ENCODE peak calls at places on chromosomes 11 and 22, in eight cellular contexts. P, V, Q, Z, X, C, K and S are unnamed samples.
A peak's percentile ranks its signal among the peaks of the same experiment; 100 is the strongest.

GRCh38 chr11:112392860-112393259 is 132.2 kb upstream of the PLET1 start:
- DNase-seq in P (no peak), V (no peak), Q (no peak), Z (no peak), X (no peak), C (no peak), K (no peak), S (no peak)

GRCh38 chr11:96246718-96247540 is 96.1 kb downstream of the MAML2 start:
- DNase-seq in P (no peak), V (peak; percentile 68), Q (no peak), Z (no peak), X (no peak), C (peak; percentile 65), K (no peak), S (no peak)

GRCh38 chr11:73143126-73143838 is 1.2 kb upstream of the FCHSD2 start:
- DNase-seq in P (peak; percentile 38), V (no peak), Q (peak; percentile 56), Z (no peak), X (no peak), C (no peak), K (no peak), S (no peak)

GRCh38 chr22:24942301-24942700 is 4.2 kb downstream of the LHFPL7 start:
- DNase-seq in P (no peak), V (no peak), Q (no peak), Z (no peak), X (no peak), C (no peak), K (no peak), S (no peak)

GRCh38 chr22:40512426-40513136 is 123.9 kb downstream of the MRTFA start:
- DNase-seq in P (peak; percentile 93), V (peak; percentile 100), Q (peak; percentile 100), Z (no peak), X (no peak), C (peak; percentile 88), K (no peak), S (no peak)

GRCh38 chr11:101049123-101049522 is 80.5 kb downstream of the PGR start:
- DNase-seq in P (no peak), V (no peak), Q (no peak), Z (no peak), X (no peak), C (no peak), K (no peak), S (no peak)

GRCh38 chr11:66388746-66389386 is 17.3 kb upstream of the SLC29A2 start:
- DNase-seq in P (peak; percentile 33), V (peak; percentile 74), Q (peak; percentile 80), Z (peak; percentile 67), X (peak; percentile 79), C (peak; percentile 49), K (peak; percentile 31), S (peak; percentile 58)

GRCh38 chr11:32658639-32659406 is 75.2 kb downstream of the EIF3M start:
- DNase-seq in P (no peak), V (peak; percentile 75), Q (peak; percentile 25), Z (no peak), X (no peak), C (no peak), K (no peak), S (no peak)

GRCh38 chr11:113849713-113850112 is 25.7 kb downstream of the USP28 start:
- DNase-seq in P (no peak), V (no peak), Q (no peak), Z (no peak), X (no peak), C (no peak), K (no peak), S (no peak)

GRCh38 chr22:33427461-33427860 is 369.3 kb upstream of the SYN3 start:
- DNase-seq in P (no peak), V (no peak), Q (no peak), Z (no peak), X (no peak), C (no peak), K (no peak), S (no peak)

GRCh38 chr11:225734-226453 is 10.2 kb downstream of the SIRT3 start:
- DNase-seq in P (no peak), V (peak; percentile 73), Q (peak; percentile 25), Z (no peak), X (peak; percentile 56), C (no peak), K (no peak), S (no peak)

GRCh38 chr11:64650923-64651523 is 60.0 kb downstream of the SLC22A12 start:
- DNase-seq in P (no peak), V (peak; percentile 34), Q (peak; percentile 34), Z (no peak), X (no peak), C (peak; percentile 8), K (no peak), S (no peak)

GRCh38 chr22:42742940-42743339 is 22.3 kb upstream of the A4GALT start:
- DNase-seq in P (no peak), V (peak; percentile 53), Q (no peak), Z (no peak), X (no peak), C (no peak), K (no peak), S (no peak)

GRCh38 chr11:120239713-120240640 is at the start of gene POU2F3:
- DNase-seq in P (no peak), V (no peak), Q (no peak), Z (no peak), X (no peak), C (no peak), K (no peak), S (no peak)

GRCh38 chr11:33160147-33160546 is 1.1 kb downstream of the CSTF3 start:
- DNase-seq in P (no peak), V (peak; percentile 58), Q (peak; percentile 61), Z (no peak), X (no peak), C (peak; percentile 38), K (no peak), S (no peak)

GRCh38 chr11:130455493-130456127 is 7.2 kb downstream of the ADAMTS15 start:
- DNase-seq in P (no peak), V (no peak), Q (no peak), Z (no peak), X (no peak), C (no peak), K (no peak), S (no peak)

GRCh38 chr11:126332221-126332711 is 23.2 kb upstream of the ST3GAL4 start:
- DNase-seq in P (peak; percentile 50), V (peak; percentile 97), Q (peak; percentile 82), Z (no peak), X (peak; percentile 64), C (peak; percentile 84), K (no peak), S (no peak)

GRCh38 chr22:39428597-39429071 is 28.2 kb upstream of the MGAT3 start:
- DNase-seq in P (no peak), V (no peak), Q (no peak), Z (no peak), X (no peak), C (peak; percentile 40), K (no peak), S (no peak)

GRCh38 chr22:38415561-38416321 is 39.3 kb downstream of the KCNJ4 start:
- DNase-seq in P (no peak), V (no peak), Q (no peak), Z (no peak), X (peak; percentile 46), C (no peak), K (no peak), S (no peak)

GRCh38 chr11:66491315-66491935 is 11.2 kb downstream of the DPP3 start:
- DNase-seq in P (no peak), V (no peak), Q (no peak), Z (no peak), X (no peak), C (no peak), K (no peak), S (no peak)

GRCh38 chr11:62124186-62125113 is 639 bp downstream of the INCENP start:
- DNase-seq in P (no peak), V (peak; percentile 56), Q (peak; percentile 17), Z (no peak), X (peak; percentile 74), C (peak; percentile 33), K (no peak), S (no peak)

GRCh38 chr11:63212742-63213141 is 30.7 kb downstream of the SLC22A25 start:
- DNase-seq in P (no peak), V (peak; percentile 16), Q (peak; percentile 31), Z (no peak), X (no peak), C (peak; percentile 16), K (no peak), S (no peak)

GRCh38 chr11:31687256-31687655 is 123.9 kb downstream of the PAX6 start:
- DNase-seq in P (no peak), V (peak; percentile 61), Q (peak; percentile 62), Z (no peak), X (no peak), C (no peak), K (no peak), S (no peak)

GRCh38 chr11:102111011-102111786 is 952 bp downstream of the YAP1 start:
- DNase-seq in P (no peak), V (peak; percentile 69), Q (peak; percentile 92), Z (no peak), X (no peak), C (peak; percentile 80), K (no peak), S (peak; percentile 10)

GRCh38 chr11:134580635-134581025 is 168.6 kb upstream of the B3GAT1 start:
- DNase-seq in P (no peak), V (no peak), Q (no peak), Z (no peak), X (peak; percentile 30), C (no peak), K (no peak), S (no peak)

GRCh38 chr22:20442485-20443284 is 5.1 kb upstream of the SCARF2 start:
- DNase-seq in P (no peak), V (no peak), Q (no peak), Z (no peak), X (no peak), C (no peak), K (no peak), S (no peak)

GRCh38 chr11:46200537-46201281 is 76.8 kb upstream of the CREB3L1 start:
- DNase-seq in P (no peak), V (peak; percentile 67), Q (no peak), Z (no peak), X (no peak), C (no peak), K (no peak), S (no peak)

GRCh38 chr11:8810331-8811301 is 100.4 kb upstream of the AKIP1 start:
- DNase-seq in P (peak; percentile 61), V (peak; percentile 79), Q (peak; percentile 74), Z (no peak), X (no peak), C (peak; percentile 71), K (no peak), S (no peak)

GRCh38 chr22:38327805-38328204 is 10.6 kb upstream of the CSNK1E start:
- DNase-seq in P (no peak), V (peak; percentile 46), Q (no peak), Z (no peak), X (no peak), C (no peak), K (no peak), S (no peak)

GRCh38 chr11:16941935-16942334 is 72.3 kb downstream of the PLEKHA7 start:
- DNase-seq in P (no peak), V (no peak), Q (no peak), Z (no peak), X (no peak), C (no peak), K (no peak), S (no peak)

GRCh38 chr11:44372989-44373388 is 63.0 kb upstream of the ALX4 start:
- DNase-seq in P (no peak), V (no peak), Q (no peak), Z (no peak), X (no peak), C (no peak), K (no peak), S (no peak)

GRCh38 chr11:65186701-65187100 is 5.0 kb downstream of the CAPN1 start:
- DNase-seq in P (no peak), V (no peak), Q (no peak), Z (no peak), X (peak; percentile 42), C (no peak), K (no peak), S (no peak)

GRCh38 chr11:109405671-109406070 is 16.3 kb upstream of the C11orf87 start:
- DNase-seq in P (peak; percentile 10), V (peak; percentile 53), Q (no peak), Z (no peak), X (no peak), C (peak; percentile 49), K (no peak), S (no peak)